ENCODE peak calls at places on chromosome 16, in five cellular contexts. S, C, F, X and B are unnamed samples.

GRCh38 chr16:89687092-89687940 is 827 bp downstream of the CDK10 start:
- DNase-seq in S (peak; percentile 59), C (no peak), F (no peak), X (no peak), B (no peak)

GRCh38 chr16:69465083-69465721 is 40.8 kb downstream of the CYB5B start:
- DNase-seq in S (no peak), C (no peak), F (no peak), X (no peak), B (peak; percentile 23)

GRCh38 chr16:55035037-55035436 is 104.4 kb downstream of the IRX5 start:
- DNase-seq in S (peak; percentile 90), C (no peak), F (peak; percentile 66), X (no peak), B (peak; percentile 70)

GRCh38 chr16:3113765-3114479 is 1.5 kb downstream of the ZNF205 start:
- DNase-seq in S (no peak), C (no peak), F (no peak), X (no peak), B (peak; percentile 51)

GRCh38 chr16:17403156-17403809 is 67.5 kb downstream of the XYLT1 start:
- DNase-seq in S (no peak), C (no peak), F (no peak), X (no peak), B (no peak)

GRCh38 chr16:53664724-53665345 is 38.8 kb downstream of the RPGRIP1L start:
- DNase-seq in S (no peak), C (peak; percentile 44), F (no peak), X (no peak), B (no peak)

GRCh38 chr16:75230471-75231110 is 11.8 kb downstream of the CTRB1 start:
- DNase-seq in S (no peak), C (no peak), F (no peak), X (no peak), B (no peak)

GRCh38 chr16:24270721-24271120 is 14.6 kb downstream of the CACNG3 start:
- DNase-seq in S (no peak), C (no peak), F (no peak), X (no peak), B (no peak)

GRCh38 chr16:69223882-69224281 is 36.9 kb downstream of the SNTB2 start:
- DNase-seq in S (no peak), C (no peak), F (no peak), X (no peak), B (no peak)

GRCh38 chr16:3074860-3075545 is 9.6 kb downstream of the IL32 start:
- DNase-seq in S (no peak), C (no peak), F (no peak), X (no peak), B (no peak)

GRCh38 chr16:29029168-29029994 is 44.5 kb downstream of the LAT start:
- DNase-seq in S (peak; percentile 57), C (no peak), F (peak; percentile 38), X (no peak), B (peak; percentile 50)

GRCh38 chr16:24013054-24013636 is 177.4 kb downstream of the PRKCB start:
- DNase-seq in S (no peak), C (no peak), F (no peak), X (no peak), B (no peak)

GRCh38 chr16:10708969-10709368 is 14.2 kb upstream of the TEKT5 start:
- DNase-seq in S (no peak), C (no peak), F (no peak), X (no peak), B (no peak)

GRCh38 chr16:17369441-17369951 is 101.3 kb downstream of the XYLT1 start:
- DNase-seq in S (no peak), C (peak; percentile 58), F (no peak), X (no peak), B (no peak)

GRCh38 chr16:21302898-21303528 is 24.9 kb upstream of the CRYM start:
- DNase-seq in S (no peak), C (peak; percentile 40), F (no peak), X (no peak), B (no peak)

GRCh38 chr16:27436921-27437650 is 35.1 kb downstream of the IL21R start:
- DNase-seq in S (no peak), C (no peak), F (peak; percentile 18), X (no peak), B (no peak)

GRCh38 chr16:70482624-70483023 is 28.2 kb downstream of the FCSK start:
- DNase-seq in S (no peak), C (no peak), F (no peak), X (no peak), B (no peak)

GRCh38 chr16:57008440-57008839 is 19.1 kb downstream of the NLRC5 start:
- DNase-seq in S (no peak), C (no peak), F (no peak), X (no peak), B (no peak)
- H3K4me1 ChIP-seq in S (peaks cover 11% of the 10 kb centered on the region), C (no peaks in the 10 kb centered on the region), F (peaks cover 3% of the 10 kb centered on the region), X (no peaks in the 10 kb centered on the region), B (no peaks in the 10 kb centered on the region)

GRCh38 chr16:46690281-46691178 is 1.1 kb downstream of the ORC6 start:
- DNase-seq in S (no peak), C (no peak), F (no peak), X (no peak), B (no peak)

GRCh38 chr16:46688657-46689491 is at the start of gene VPS35:
- DNase-seq in S (peak; percentile 99), C (peak; percentile 99), F (peak; percentile 99), X (peak; percentile 100), B (peak; percentile 100)

GRCh38 chr16:46688101-46688656 is 799 bp downstream of the VPS35 start:
- DNase-seq in S (no peak), C (peak; percentile 44), F (no peak), X (no peak), B (no peak)

GRCh38 chr16:46691720-46692119 is 2.3 kb downstream of the ORC6 start:
- DNase-seq in S (no peak), C (no peak), F (no peak), X (no peak), B (no peak)

DNA sequence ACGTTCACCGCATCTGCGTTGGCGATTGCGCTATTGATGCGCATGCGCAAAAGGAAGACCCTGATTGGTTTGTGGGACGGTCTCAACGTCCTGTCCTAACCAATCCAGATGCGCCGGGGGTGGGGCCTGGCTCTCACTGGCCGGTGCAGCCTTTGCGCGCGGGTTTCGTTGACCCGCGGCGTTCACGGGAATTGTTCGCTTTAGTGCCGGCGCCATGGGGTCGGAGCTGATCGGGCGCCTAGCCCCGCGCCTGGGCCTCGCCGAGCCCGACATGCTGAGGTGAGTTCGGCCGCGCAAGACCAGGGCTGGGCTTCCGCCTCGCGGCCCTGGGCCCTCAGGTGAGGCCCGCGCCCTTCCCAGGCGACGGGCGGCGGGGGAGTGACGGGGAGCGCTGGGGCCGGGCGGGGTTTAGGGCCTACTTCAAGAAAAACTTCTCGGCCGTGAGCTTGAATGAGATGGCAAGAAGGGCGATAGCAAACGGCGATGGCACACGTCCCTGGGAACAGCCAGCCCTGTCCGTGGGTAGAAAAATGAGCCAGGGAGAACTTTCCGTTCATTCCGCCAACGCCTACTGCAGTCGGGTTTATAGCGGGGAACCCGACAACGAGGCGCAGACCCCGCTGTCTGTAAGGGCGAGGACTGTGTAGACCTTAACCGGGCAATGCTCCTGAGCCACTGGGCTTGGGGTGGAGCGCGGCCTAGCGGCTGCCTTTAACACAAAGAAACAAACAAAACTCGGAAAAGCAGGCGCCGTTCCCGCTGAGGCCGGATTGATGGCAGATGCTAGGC is at the start of gene ORC6:
- DNase-seq in S (peak; percentile 98), C (peak; percentile 99), F (peak; percentile 96), X (peak; percentile 98), B (peak; percentile 99)
- TF ChIP-seq CTCF in S (peak; percentile 55), C (peak; percentile 27), F (peak; percentile 62), X (peak; percentile 24), B (peak; percentile 71)

GRCh38 chr16:48047755-48048154 is 108.0 kb downstream of the ABCC12 start:
- DNase-seq in S (no peak), C (no peak), F (no peak), X (no peak), B (no peak)
- H3K27me3 ChIP-seq in S (no peaks in the 10 kb centered on the region), C (no peaks in the 10 kb centered on the region), F (no peaks in the 10 kb centered on the region), X (no peaks in the 10 kb centered on the region), B (no peaks in the 10 kb centered on the region)

GRCh38 chr16:67165121-67166034 is 833 bp downstream of the HSF4 start:
- DNase-seq in S (peak; percentile 73), C (no peak), F (no peak), X (no peak), B (no peak)
- H3K4me1 ChIP-seq in S (peaks cover 22% of the 10 kb centered on the region), C (peaks cover 75% of the 10 kb centered on the region), F (no peaks in the 10 kb centered on the region), X (no peaks in the 10 kb centered on the region), B (peaks cover 8% of the 10 kb centered on the region)

GRCh38 chr16:56265746-56266145 is 74.5 kb downstream of the GNAO1 start:
- DNase-seq in S (no peak), C (no peak), F (no peak), X (no peak), B (no peak)
- TF ChIP-seq CTCF in S (no peak), C (no peak), F (no peak), X (no peak), B (no peak)

DNA sequence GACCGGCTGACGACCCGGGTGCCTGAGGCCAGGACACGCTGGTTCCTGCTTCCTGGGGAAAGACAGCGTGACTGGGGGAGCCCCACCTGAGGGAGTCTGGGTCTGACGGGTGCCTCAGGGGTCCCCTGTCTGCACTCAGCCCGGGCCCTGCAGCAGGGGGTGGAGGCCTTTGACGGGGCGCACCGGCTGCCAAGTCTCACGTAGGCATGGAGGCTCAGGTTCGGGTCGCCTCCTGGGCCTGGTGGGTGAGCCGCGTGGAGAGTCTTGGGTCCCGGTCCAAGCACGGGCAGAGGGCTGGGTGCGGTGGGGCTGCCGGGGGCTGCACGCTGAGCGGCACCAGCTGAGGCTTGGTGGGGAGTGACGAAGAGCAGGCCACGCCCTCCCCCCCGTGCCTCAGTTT is 40.9 kb downstream of the SOX8 start:
- DNase-seq in S (no peak), C (no peak), F (no peak), X (no peak), B (no peak)
- H3K27me3 ChIP-seq in S (no peaks in the 10 kb centered on the region), C (peaks cover 58% of the 10 kb centered on the region), F (no peaks in the 10 kb centered on the region), X (peaks cover 48% of the 10 kb centered on the region), B (peaks cover 47% of the 10 kb centered on the region)

GRCh38 chr16:84928679-84929420 is 82.5 kb downstream of the ZDHHC7 start:
- DNase-seq in S (no peak), C (peak; percentile 84), F (no peak), X (peak; percentile 68), B (no peak)
- H3K4me1 ChIP-seq in S (no peaks in the 10 kb centered on the region), C (peaks cover 6% of the 10 kb centered on the region), F (no peaks in the 10 kb centered on the region), X (no peaks in the 10 kb centered on the region), B (peaks cover 3% of the 10 kb centered on the region)

DNA sequence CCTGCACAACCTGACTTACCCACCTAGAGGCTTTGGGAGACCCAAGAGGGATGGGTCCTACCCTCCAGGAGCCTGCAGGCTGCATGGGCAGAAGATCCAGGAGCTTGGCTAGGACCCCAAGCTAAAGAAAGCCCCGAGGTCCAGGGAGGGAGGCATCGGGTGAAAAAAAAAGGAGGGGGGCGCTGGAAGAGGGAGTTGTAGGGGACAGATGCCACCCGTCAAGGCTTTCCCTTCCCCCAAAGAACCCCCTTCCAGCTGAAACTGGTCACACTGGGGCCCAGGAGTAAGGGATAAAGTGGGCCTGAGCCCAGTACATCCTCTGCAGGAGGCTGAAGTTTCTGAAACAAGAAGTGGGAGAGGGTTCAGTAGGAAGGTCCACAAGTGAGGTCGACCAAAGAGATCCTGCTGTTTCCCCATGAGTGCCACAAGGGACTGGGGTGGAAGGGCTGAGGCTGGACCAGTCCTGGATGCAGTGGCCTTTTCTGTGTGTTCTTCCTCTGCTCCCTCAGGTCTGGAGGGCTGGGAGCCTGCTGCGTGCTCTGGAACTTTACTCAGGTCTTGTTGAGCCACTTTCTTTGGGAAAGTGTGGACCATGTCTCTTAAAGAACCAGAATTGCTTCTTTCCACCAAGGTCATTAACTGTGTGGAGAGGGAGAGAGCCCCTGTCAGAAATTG is 14.2 kb upstream of the CBFB start:
- DNase-seq in S (peak; percentile 29), C (no peak), F (no peak), X (peak; percentile 10), B (no peak)
- TF ChIP-seq CTCF in S (no peak), C (no peak), F (no peak), X (no peak), B (no peak)